ENCODE peak calls at places on chromosomes 16 and 17, in seven cellular contexts. One of them, this sample, is unnamed.

GRCh38 chr17:47096343-47096742 is 92.8 kb downstream of the CDC27 start:
- DNase-seq in neural progenitor cell: no peak
- DNase-seq in Karpas-422: no peak
- DNase-seq in fibroblast of lung: no peak
- DNase-seq in H9: no peak
- DNase-seq in endothelial cell of umbilical vein: no peak
- DNase-seq in mesendoderm: no peak
- DNase-seq in this sample: no peak

GRCh38 chr17:3695129-3695722 is 729 bp downstream of the P2RX5 start:
- DNase-seq in neural progenitor cell: no peak
- DNase-seq in Karpas-422: peak; percentile 61
- DNase-seq in fibroblast of lung: no peak
- DNase-seq in H9: no peak
- DNase-seq in endothelial cell of umbilical vein: no peak
- DNase-seq in mesendoderm: no peak
- DNase-seq in this sample: no peak

GRCh38 chr17:72879877-72880276 is 212.6 kb downstream of the SLC39A11 start:
- DNase-seq in neural progenitor cell: no peak
- DNase-seq in Karpas-422: no peak
- DNase-seq in fibroblast of lung: no peak
- DNase-seq in H9: no peak
- DNase-seq in endothelial cell of umbilical vein: no peak
- DNase-seq in mesendoderm: no peak
- DNase-seq in this sample: no peak

GRCh38 chr16:53773881-53774280 is 69.9 kb downstream of the FTO start:
- DNase-seq in neural progenitor cell: no peak
- DNase-seq in Karpas-422: no peak
- DNase-seq in fibroblast of lung: peak; percentile 61
- DNase-seq in H9: no peak
- DNase-seq in endothelial cell of umbilical vein: no peak
- DNase-seq in mesendoderm: no peak
- DNase-seq in this sample: no peak

GRCh38 chr16:626787-627457 is 3.9 kb upstream of the WFIKKN1 start:
- DNase-seq in neural progenitor cell: no peak
- DNase-seq in Karpas-422: no peak
- DNase-seq in fibroblast of lung: peak; percentile 96
- DNase-seq in H9: peak; percentile 36
- DNase-seq in endothelial cell of umbilical vein: peak; percentile 79
- DNase-seq in mesendoderm: peak; percentile 51
- DNase-seq in this sample: no peak

GRCh38 chr17:63165420-63165819 is 199.4 kb downstream of the TANC2 start:
- DNase-seq in neural progenitor cell: no peak
- DNase-seq in Karpas-422: no peak
- DNase-seq in fibroblast of lung: no peak
- DNase-seq in H9: no peak
- DNase-seq in endothelial cell of umbilical vein: no peak
- DNase-seq in mesendoderm: no peak
- DNase-seq in this sample: no peak

GRCh38 chr16:80682435-80683070 is 121.8 kb downstream of the CDYL2 start:
- DNase-seq in neural progenitor cell: no peak
- DNase-seq in Karpas-422: no peak
- DNase-seq in fibroblast of lung: peak; percentile 48
- DNase-seq in H9: no peak
- DNase-seq in endothelial cell of umbilical vein: no peak
- DNase-seq in mesendoderm: no peak
- DNase-seq in this sample: no peak

GRCh38 chr17:65559483-65559801 is 2.0 kb downstream of the AXIN2 start:
- DNase-seq in neural progenitor cell: peak; percentile 23
- DNase-seq in Karpas-422: no peak
- DNase-seq in fibroblast of lung: peak; percentile 11
- DNase-seq in H9: no peak
- DNase-seq in endothelial cell of umbilical vein: peak; percentile 40
- DNase-seq in mesendoderm: no peak
- DNase-seq in this sample: no peak

GRCh38 chr16:23670137-23670776 is 8.4 kb upstream of the PLK1 start:
- DNase-seq in neural progenitor cell: no peak
- DNase-seq in Karpas-422: no peak
- DNase-seq in fibroblast of lung: peak; percentile 93
- DNase-seq in H9: no peak
- DNase-seq in endothelial cell of umbilical vein: peak; percentile 48
- DNase-seq in mesendoderm: no peak
- DNase-seq in this sample: no peak

GRCh38 chr17:73311781-73312641 is at the start of gene CDC42EP4:
- DNase-seq in neural progenitor cell: peak; percentile 97
- DNase-seq in Karpas-422: no peak
- DNase-seq in fibroblast of lung: peak; percentile 91
- DNase-seq in H9: peak; percentile 99
- DNase-seq in endothelial cell of umbilical vein: peak; percentile 95
- DNase-seq in mesendoderm: peak; percentile 97
- DNase-seq in this sample: peak; percentile 79

GRCh38 chr17:67525239-67526135 is 148.4 kb downstream of the PITPNC1 start:
- DNase-seq in neural progenitor cell: no peak
- DNase-seq in Karpas-422: no peak
- DNase-seq in fibroblast of lung: no peak
- DNase-seq in H9: peak; percentile 19
- DNase-seq in endothelial cell of umbilical vein: no peak
- DNase-seq in mesendoderm: no peak
- DNase-seq in this sample: no peak

GRCh38 chr16:86982347-86982596 is 334.9 kb downstream of the C16orf95 start:
- DNase-seq in neural progenitor cell: no peak
- DNase-seq in Karpas-422: no peak
- DNase-seq in fibroblast of lung: no peak
- DNase-seq in H9: no peak
- DNase-seq in endothelial cell of umbilical vein: no peak
- DNase-seq in mesendoderm: no peak
- DNase-seq in this sample: no peak
- H3K4me1 ChIP-seq in neural progenitor cell: peaks cover 9% of the 10 kb centered on the region
- H3K4me1 ChIP-seq in Karpas-422: no peaks in the 10 kb centered on the region
- H3K4me1 ChIP-seq in fibroblast of lung: no peaks in the 10 kb centered on the region
- H3K4me1 ChIP-seq in H9: peaks cover 4% of the 10 kb centered on the region
- H3K4me1 ChIP-seq in endothelial cell of umbilical vein: no peaks in the 10 kb centered on the region
- H3K4me1 ChIP-seq in mesendoderm: peaks cover 3% of the 10 kb centered on the region
- H3K4me1 ChIP-seq in this sample: no peaks in the 10 kb centered on the region

DNA sequence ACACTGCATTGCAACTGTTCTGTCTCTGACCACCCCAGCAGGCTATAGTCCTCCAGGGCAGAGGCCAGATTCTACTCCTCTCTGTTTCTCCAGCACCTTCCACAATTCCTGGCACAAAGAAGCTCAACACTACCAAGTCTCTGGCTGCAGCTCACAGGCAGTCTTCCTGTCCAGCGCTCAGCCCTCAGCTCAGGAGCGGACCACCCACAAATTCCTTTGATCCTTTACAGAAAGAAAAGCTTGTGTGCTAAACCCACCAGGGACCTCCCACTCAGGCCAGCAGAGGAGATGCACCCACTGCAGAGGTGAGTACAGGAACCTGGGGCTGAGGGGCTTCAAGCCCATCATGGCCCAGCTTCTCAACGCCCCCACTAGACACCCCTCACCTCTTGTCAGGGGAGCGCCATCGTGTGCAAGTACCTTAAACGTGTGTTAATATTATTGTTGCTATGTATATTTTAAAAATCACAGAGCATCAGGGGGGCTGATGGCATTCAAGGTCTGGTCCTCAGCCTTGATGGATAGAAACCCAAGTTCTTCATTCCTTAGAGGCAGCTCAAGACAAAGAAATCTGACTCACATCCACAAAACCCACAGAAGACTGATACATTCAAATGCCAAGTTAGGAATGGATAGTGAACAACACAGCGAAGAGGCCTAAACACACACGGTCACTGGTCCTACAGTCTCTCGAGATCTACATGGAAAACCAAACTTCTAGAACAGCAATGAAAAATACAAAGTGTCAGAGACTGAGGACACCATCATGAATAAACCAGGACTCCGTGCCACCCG is 8.4 kb downstream of the HSDL1 start:
- DNase-seq in neural progenitor cell: peak; percentile 67
- DNase-seq in Karpas-422: no peak
- DNase-seq in fibroblast of lung: peak; percentile 62
- DNase-seq in H9: no peak
- DNase-seq in endothelial cell of umbilical vein: no peak
- DNase-seq in mesendoderm: no peak
- DNase-seq in this sample: no peak
- H3K79me2 ChIP-seq in neural progenitor cell: peaks cover 96% of the 10 kb centered on the region
- H3K79me2 ChIP-seq in Karpas-422: peaks cover 95% of the 10 kb centered on the region
- H3K79me2 ChIP-seq in fibroblast of lung: peaks cover 7% of the 10 kb centered on the region
- H3K79me2 ChIP-seq in H9: peaks cover 5% of the 10 kb centered on the region
- H3K79me2 ChIP-seq in endothelial cell of umbilical vein: peaks cover 15% of the 10 kb centered on the region
- H3K79me2 ChIP-seq in mesendoderm: peaks cover 14% of the 10 kb centered on the region
- H3K79me2 ChIP-seq in this sample: peaks cover 93% of the 10 kb centered on the region

GRCh38 chr16:62903961-62904502 is 867.8 kb upstream of the CDH8 start:
- DNase-seq in neural progenitor cell: no peak
- DNase-seq in Karpas-422: no peak
- DNase-seq in fibroblast of lung: no peak
- DNase-seq in H9: no peak
- DNase-seq in endothelial cell of umbilical vein: no peak
- DNase-seq in mesendoderm: no peak
- DNase-seq in this sample: no peak

GRCh38 chr16:62899737-62900136 is 863.5 kb upstream of the CDH8 start:
- DNase-seq in neural progenitor cell: no peak
- DNase-seq in Karpas-422: no peak
- DNase-seq in fibroblast of lung: no peak
- DNase-seq in H9: no peak
- DNase-seq in endothelial cell of umbilical vein: no peak
- DNase-seq in mesendoderm: no peak
- DNase-seq in this sample: no peak
- H3K9ac ChIP-seq in neural progenitor cell: no peak overlapping the region
- H3K9ac ChIP-seq in Karpas-422: no peak overlapping the region
- H3K9ac ChIP-seq in fibroblast of lung: no peak overlapping the region
- H3K9ac ChIP-seq in H9: no peak overlapping the region
- H3K9ac ChIP-seq in endothelial cell of umbilical vein: no peak overlapping the region
- H3K9ac ChIP-seq in mesendoderm: no peak overlapping the region
- H3K9ac ChIP-seq in this sample: no peak overlapping the region

DNA sequence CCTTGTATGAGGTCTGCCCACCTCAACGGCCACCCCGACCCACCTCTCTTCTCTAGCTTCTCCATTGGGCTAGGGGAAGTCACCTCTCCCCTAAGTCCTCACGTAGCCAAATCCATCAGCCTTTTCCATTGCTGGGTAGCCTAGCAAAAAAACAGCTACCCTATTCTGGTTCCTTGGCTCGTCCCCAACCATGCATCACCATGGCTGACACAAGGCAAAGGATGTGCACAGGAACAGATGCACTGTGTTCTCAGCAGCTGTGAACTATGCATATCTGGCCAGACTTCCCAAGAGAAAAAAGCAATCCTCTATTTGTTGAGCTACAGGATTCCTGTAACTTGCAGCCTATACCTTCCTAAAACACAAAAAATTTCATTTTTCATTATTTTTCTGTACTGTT is 22.0 kb upstream of the FLCN start:
- DNase-seq in neural progenitor cell: no peak
- DNase-seq in Karpas-422: no peak
- DNase-seq in fibroblast of lung: no peak
- DNase-seq in H9: no peak
- DNase-seq in endothelial cell of umbilical vein: no peak
- DNase-seq in mesendoderm: no peak
- DNase-seq in this sample: no peak
- H3K4me1 ChIP-seq in neural progenitor cell: no peaks in the 10 kb centered on the region
- H3K4me1 ChIP-seq in Karpas-422: no peaks in the 10 kb centered on the region
- H3K4me1 ChIP-seq in fibroblast of lung: no peaks in the 10 kb centered on the region
- H3K4me1 ChIP-seq in H9: no peaks in the 10 kb centered on the region
- H3K4me1 ChIP-seq in endothelial cell of umbilical vein: no peaks in the 10 kb centered on the region
- H3K4me1 ChIP-seq in mesendoderm: no peaks in the 10 kb centered on the region
- H3K4me1 ChIP-seq in this sample: no peaks in the 10 kb centered on the region

GRCh38 chr16:61890346-61890745 is 145.9 kb downstream of the CDH8 start:
- DNase-seq in neural progenitor cell: no peak
- DNase-seq in Karpas-422: no peak
- DNase-seq in fibroblast of lung: no peak
- DNase-seq in H9: no peak
- DNase-seq in endothelial cell of umbilical vein: no peak
- DNase-seq in mesendoderm: no peak
- DNase-seq in this sample: no peak
- H3K79me2 ChIP-seq in neural progenitor cell: no peaks in the 10 kb centered on the region
- H3K79me2 ChIP-seq in Karpas-422: no peaks in the 10 kb centered on the region
- H3K79me2 ChIP-seq in fibroblast of lung: no peaks in the 10 kb centered on the region
- H3K79me2 ChIP-seq in H9: no peaks in the 10 kb centered on the region
- H3K79me2 ChIP-seq in endothelial cell of umbilical vein: no peaks in the 10 kb centered on the region
- H3K79me2 ChIP-seq in mesendoderm: no peaks in the 10 kb centered on the region
- H3K79me2 ChIP-seq in this sample: no peaks in the 10 kb centered on the region

GRCh38 chr16:11211061-11211976 is 44.7 kb downstream of the SOCS1 start:
- DNase-seq in neural progenitor cell: no peak
- DNase-seq in Karpas-422: no peak
- DNase-seq in fibroblast of lung: no peak
- DNase-seq in H9: peak; percentile 61
- DNase-seq in endothelial cell of umbilical vein: no peak
- DNase-seq in mesendoderm: peak; percentile 34
- DNase-seq in this sample: no peak
- H3K9ac ChIP-seq in neural progenitor cell: no peak overlapping the region
- H3K9ac ChIP-seq in Karpas-422: no peak overlapping the region
- H3K9ac ChIP-seq in fibroblast of lung: no peak overlapping the region
- H3K9ac ChIP-seq in H9: no peak overlapping the region
- H3K9ac ChIP-seq in endothelial cell of umbilical vein: no peak overlapping the region
- H3K9ac ChIP-seq in mesendoderm: no peak overlapping the region
- H3K9ac ChIP-seq in this sample: no peak overlapping the region

GRCh38 chr16:88455610-88456355 is 2.7 kb downstream of the ZFPM1 start:
- DNase-seq in neural progenitor cell: peak; percentile 60
- DNase-seq in Karpas-422: no peak
- DNase-seq in fibroblast of lung: peak; percentile 47
- DNase-seq in H9: no peak
- DNase-seq in endothelial cell of umbilical vein: peak; percentile 49
- DNase-seq in mesendoderm: peak; percentile 82
- DNase-seq in this sample: peak; percentile 75
- H3K4me1 ChIP-seq in neural progenitor cell: peaks cover 16% of the 10 kb centered on the region
- H3K4me1 ChIP-seq in Karpas-422: peaks cover 36% of the 10 kb centered on the region
- H3K4me1 ChIP-seq in fibroblast of lung: peaks cover 10% of the 10 kb centered on the region
- H3K4me1 ChIP-seq in H9: no peaks in the 10 kb centered on the region
- H3K4me1 ChIP-seq in endothelial cell of umbilical vein: peaks cover 21% of the 10 kb centered on the region
- H3K4me1 ChIP-seq in mesendoderm: peaks cover 8% of the 10 kb centered on the region
- H3K4me1 ChIP-seq in this sample: peaks cover 41% of the 10 kb centered on the region

DNA sequence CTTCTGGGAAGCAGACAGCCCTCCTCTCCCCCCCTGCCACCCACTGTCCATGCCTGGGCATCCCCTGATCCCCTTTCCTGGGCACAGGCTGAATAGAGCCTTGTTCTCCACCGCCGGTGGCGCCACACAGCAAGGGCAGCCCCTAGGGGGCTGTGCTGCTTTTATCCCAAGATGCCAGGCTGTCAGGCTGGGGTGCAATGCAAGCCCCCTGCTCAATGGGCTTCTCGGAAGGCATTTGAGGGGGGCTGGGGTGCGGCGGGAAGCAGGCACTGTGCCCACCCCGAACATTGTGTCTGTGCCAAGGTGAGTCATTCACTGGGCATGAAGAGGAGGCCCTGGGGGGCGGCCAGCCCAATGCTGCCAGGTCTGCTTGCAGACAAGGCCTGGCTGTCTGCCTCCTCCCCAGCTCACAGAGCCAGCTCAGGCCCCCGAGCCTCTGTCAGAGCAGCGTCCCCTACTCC is 1.5 kb upstream of the GFAP start:
- DNase-seq in neural progenitor cell: no peak
- DNase-seq in Karpas-422: no peak
- DNase-seq in fibroblast of lung: peak; percentile 58
- DNase-seq in H9: no peak
- DNase-seq in endothelial cell of umbilical vein: peak; percentile 39
- DNase-seq in mesendoderm: no peak
- DNase-seq in this sample: no peak
- H3K79me2 ChIP-seq in neural progenitor cell: no peaks in the 10 kb centered on the region
- H3K79me2 ChIP-seq in Karpas-422: no peaks in the 10 kb centered on the region
- H3K79me2 ChIP-seq in fibroblast of lung: no peaks in the 10 kb centered on the region
- H3K79me2 ChIP-seq in H9: no peaks in the 10 kb centered on the region
- H3K79me2 ChIP-seq in endothelial cell of umbilical vein: no peaks in the 10 kb centered on the region
- H3K79me2 ChIP-seq in mesendoderm: no peaks in the 10 kb centered on the region
- H3K79me2 ChIP-seq in this sample: no peaks in the 10 kb centered on the region

DNA sequence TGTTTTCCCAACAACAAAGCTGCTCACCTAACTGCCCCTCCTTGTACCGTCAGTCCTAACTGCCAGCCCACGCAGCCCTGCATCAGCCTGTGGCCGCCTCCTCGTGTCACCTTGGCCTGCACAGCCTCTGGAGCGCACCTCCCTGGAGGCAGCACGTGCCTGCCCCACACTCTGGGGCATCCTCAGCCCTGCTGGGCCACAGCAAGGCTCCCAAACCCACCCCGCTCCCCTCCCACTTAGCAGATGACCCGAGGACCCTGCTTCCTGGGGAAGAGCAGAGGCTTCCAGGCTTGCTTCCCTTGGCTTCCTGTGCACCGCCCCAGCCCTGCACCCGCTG is 114.8 kb downstream of the MGAT5B start:
- DNase-seq in neural progenitor cell: no peak
- DNase-seq in Karpas-422: peak; percentile 46
- DNase-seq in fibroblast of lung: no peak
- DNase-seq in H9: no peak
- DNase-seq in endothelial cell of umbilical vein: no peak
- DNase-seq in mesendoderm: no peak
- DNase-seq in this sample: no peak
- H3K9ac ChIP-seq in neural progenitor cell: no peak overlapping the region
- H3K9ac ChIP-seq in Karpas-422: peak overlapping the region; percentile 36
- H3K9ac ChIP-seq in fibroblast of lung: no peak overlapping the region
- H3K9ac ChIP-seq in H9: no peak overlapping the region
- H3K9ac ChIP-seq in endothelial cell of umbilical vein: no peak overlapping the region
- H3K9ac ChIP-seq in mesendoderm: no peak overlapping the region
- H3K9ac ChIP-seq in this sample: no peak overlapping the region